ENCODE peak calls at places on chromosomes 16 and 17, in nine cellular contexts. One of them, this sample, is unnamed.

GRCh38 chr17:15348030-15348429 is 6.6 kb upstream of the TEKT3 start:
- DNase-seq in fibroblast of the conjunctiva: peak
- DNase-seq in GM20000: no peak
- DNase-seq in NCI-H1930: peak
- DNase-seq in stimulated activated CD4-positive, alpha-beta T cell treated with anti-CD3 and anti-CD28 coated beads, Interleukin-1b, Interleukin-23, amount 100 ng/mL, for 4 hours: no peak
- DNase-seq in NCI-H1417: peak
- DNase-seq in GM04503: no peak
- DNase-seq in WTC11: no peak
- DNase-seq in CD4-positive, alpha-beta T cell: no peak
- DNase-seq in this sample: no peak

GRCh38 chr16:85390511-85391174 is 222.5 kb upstream of the GSE1 start:
- DNase-seq in NCI-H1930: no peak
- DNase-seq in CD4-positive, alpha-beta T cell: no peak
- DNase-seq in NCI-H1417: peak
- DNase-seq in GM20000: no peak
- DNase-seq in WTC11: peak
- DNase-seq in GM04503: peak
- DNase-seq in fibroblast of the conjunctiva: peak
- DNase-seq in stimulated activated CD4-positive, alpha-beta T cell treated with anti-CD3 and anti-CD28 coated beads, Interleukin-1b, Interleukin-23, amount 100 ng/mL, for 4 hours: no peak
- DNase-seq in this sample: peak

GRCh38 chr16:85195271-85195647 is 83.0 kb upstream of the CIBAR2 start:
- DNase-seq in fibroblast of the conjunctiva: no peak
- DNase-seq in NCI-H1417: no peak
- DNase-seq in NCI-H1930: no peak
- DNase-seq in WTC11: no peak
- DNase-seq in CD4-positive, alpha-beta T cell: no peak
- DNase-seq in GM04503: no peak
- DNase-seq in GM20000: no peak
- DNase-seq in stimulated activated CD4-positive, alpha-beta T cell treated with anti-CD3 and anti-CD28 coated beads, Interleukin-1b, Interleukin-23, amount 100 ng/mL, for 4 hours: no peak
- DNase-seq in this sample: no peak

GRCh38 chr17:40063034-40063765 is 435 bp downstream of the THRA start:
- DNase-seq in NCI-H1930: no peak
- DNase-seq in stimulated activated CD4-positive, alpha-beta T cell treated with anti-CD3 and anti-CD28 coated beads, Interleukin-1b, Interleukin-23, amount 100 ng/mL, for 4 hours: no peak
- DNase-seq in fibroblast of the conjunctiva: no peak
- DNase-seq in WTC11: peak
- DNase-seq in GM20000: no peak
- DNase-seq in CD4-positive, alpha-beta T cell: no peak
- DNase-seq in NCI-H1417: peak
- DNase-seq in GM04503: no peak
- DNase-seq in this sample: peak

GRCh38 chr16:79618712-79619050 is 18.1 kb upstream of the MAF start:
- DNase-seq in WTC11: no peak
- DNase-seq in GM20000: no peak
- DNase-seq in GM04503: no peak
- DNase-seq in NCI-H1930: no peak
- DNase-seq in fibroblast of the conjunctiva: no peak
- DNase-seq in NCI-H1417: no peak
- DNase-seq in stimulated activated CD4-positive, alpha-beta T cell treated with anti-CD3 and anti-CD28 coated beads, Interleukin-1b, Interleukin-23, amount 100 ng/mL, for 4 hours: no peak
- DNase-seq in CD4-positive, alpha-beta T cell: no peak
- DNase-seq in this sample: no peak

GRCh38 chr17:31744541-31744951 is 114.5 kb downstream of the COPRS start:
- DNase-seq in CD4-positive, alpha-beta T cell: no peak
- DNase-seq in WTC11: no peak
- DNase-seq in NCI-H1930: no peak
- DNase-seq in NCI-H1417: no peak
- DNase-seq in GM04503: no peak
- DNase-seq in GM20000: no peak
- DNase-seq in fibroblast of the conjunctiva: no peak
- DNase-seq in stimulated activated CD4-positive, alpha-beta T cell treated with anti-CD3 and anti-CD28 coated beads, Interleukin-1b, Interleukin-23, amount 100 ng/mL, for 4 hours: no peak
- DNase-seq in this sample: no peak

GRCh38 chr16:85924675-85925074 is 25.7 kb downstream of the IRF8 start:
- DNase-seq in GM04503: no peak
- DNase-seq in fibroblast of the conjunctiva: no peak
- DNase-seq in NCI-H1417: no peak
- DNase-seq in NCI-H1930: no peak
- DNase-seq in stimulated activated CD4-positive, alpha-beta T cell treated with anti-CD3 and anti-CD28 coated beads, Interleukin-1b, Interleukin-23, amount 100 ng/mL, for 4 hours: peak
- DNase-seq in GM20000: no peak
- DNase-seq in WTC11: no peak
- DNase-seq in CD4-positive, alpha-beta T cell: no peak
- DNase-seq in this sample: no peak

GRCh38 chr16:72853575-72853974 is 194.4 kb downstream of the ZFHX3 start:
- DNase-seq in NCI-H1417: no peak
- DNase-seq in stimulated activated CD4-positive, alpha-beta T cell treated with anti-CD3 and anti-CD28 coated beads, Interleukin-1b, Interleukin-23, amount 100 ng/mL, for 4 hours: no peak
- DNase-seq in WTC11: no peak
- DNase-seq in GM04503: no peak
- DNase-seq in CD4-positive, alpha-beta T cell: no peak
- DNase-seq in fibroblast of the conjunctiva: no peak
- DNase-seq in GM20000: no peak
- DNase-seq in NCI-H1930: no peak
- DNase-seq in this sample: no peak

GRCh38 chr17:51184124-51184523 is 17.9 kb downstream of the NME2 start:
- DNase-seq in stimulated activated CD4-positive, alpha-beta T cell treated with anti-CD3 and anti-CD28 coated beads, Interleukin-1b, Interleukin-23, amount 100 ng/mL, for 4 hours: no peak
- DNase-seq in NCI-H1930: no peak
- DNase-seq in WTC11: no peak
- DNase-seq in NCI-H1417: no peak
- DNase-seq in GM20000: no peak
- DNase-seq in CD4-positive, alpha-beta T cell: no peak
- DNase-seq in fibroblast of the conjunctiva: no peak
- DNase-seq in GM04503: no peak
- DNase-seq in this sample: no peak

GRCh38 chr16:680967-681745 is 946 bp downstream of the STUB1 start:
- DNase-seq in fibroblast of the conjunctiva: peak
- DNase-seq in NCI-H1417: peak
- DNase-seq in NCI-H1930: no peak
- DNase-seq in CD4-positive, alpha-beta T cell: no peak
- DNase-seq in WTC11: no peak
- DNase-seq in GM20000: no peak
- DNase-seq in GM04503: no peak
- DNase-seq in stimulated activated CD4-positive, alpha-beta T cell treated with anti-CD3 and anti-CD28 coated beads, Interleukin-1b, Interleukin-23, amount 100 ng/mL, for 4 hours: no peak
- DNase-seq in this sample: no peak

GRCh38 chr17:63984651-63985386 is 12.1 kb upstream of the SCN4A start:
- DNase-seq in fibroblast of the conjunctiva: peak
- DNase-seq in GM20000: no peak
- DNase-seq in NCI-H1930: no peak
- DNase-seq in stimulated activated CD4-positive, alpha-beta T cell treated with anti-CD3 and anti-CD28 coated beads, Interleukin-1b, Interleukin-23, amount 100 ng/mL, for 4 hours: peak
- DNase-seq in CD4-positive, alpha-beta T cell: peak
- DNase-seq in WTC11: no peak
- DNase-seq in GM04503: peak
- DNase-seq in NCI-H1417: peak
- DNase-seq in this sample: no peak

GRCh38 chr17:81049372-81049911 is 14.5 kb downstream of the BAIAP2 start:
- DNase-seq in CD4-positive, alpha-beta T cell: no peak
- DNase-seq in WTC11: no peak
- DNase-seq in NCI-H1930: no peak
- DNase-seq in fibroblast of the conjunctiva: no peak
- DNase-seq in GM04503: no peak
- DNase-seq in GM20000: no peak
- DNase-seq in stimulated activated CD4-positive, alpha-beta T cell treated with anti-CD3 and anti-CD28 coated beads, Interleukin-1b, Interleukin-23, amount 100 ng/mL, for 4 hours: no peak
- DNase-seq in NCI-H1417: no peak
- DNase-seq in this sample: no peak

GRCh38 chr16:13480801-13481200 is 439.2 kb upstream of the ERCC4 start:
- DNase-seq in fibroblast of the conjunctiva: no peak
- DNase-seq in GM20000: no peak
- DNase-seq in GM04503: no peak
- DNase-seq in CD4-positive, alpha-beta T cell: no peak
- DNase-seq in stimulated activated CD4-positive, alpha-beta T cell treated with anti-CD3 and anti-CD28 coated beads, Interleukin-1b, Interleukin-23, amount 100 ng/mL, for 4 hours: no peak
- DNase-seq in NCI-H1417: no peak
- DNase-seq in WTC11: no peak
- DNase-seq in NCI-H1930: no peak
- DNase-seq in this sample: no peak

GRCh38 chr16:71383054-71383773 is 24.7 kb downstream of the CALB2 start:
- DNase-seq in GM20000: no peak
- DNase-seq in fibroblast of the conjunctiva: no peak
- DNase-seq in CD4-positive, alpha-beta T cell: no peak
- DNase-seq in NCI-H1930: no peak
- DNase-seq in GM04503: no peak
- DNase-seq in stimulated activated CD4-positive, alpha-beta T cell treated with anti-CD3 and anti-CD28 coated beads, Interleukin-1b, Interleukin-23, amount 100 ng/mL, for 4 hours: no peak
- DNase-seq in NCI-H1417: peak
- DNase-seq in WTC11: no peak
- DNase-seq in this sample: no peak

GRCh38 chr17:4502466-4503154 is 3.9 kb downstream of the SPNS2 start:
- DNase-seq in WTC11: no peak
- DNase-seq in CD4-positive, alpha-beta T cell: no peak
- DNase-seq in stimulated activated CD4-positive, alpha-beta T cell treated with anti-CD3 and anti-CD28 coated beads, Interleukin-1b, Interleukin-23, amount 100 ng/mL, for 4 hours: no peak
- DNase-seq in NCI-H1930: no peak
- DNase-seq in GM04503: no peak
- DNase-seq in GM20000: no peak
- DNase-seq in NCI-H1417: peak
- DNase-seq in fibroblast of the conjunctiva: no peak
- DNase-seq in this sample: no peak

GRCh38 chr16:90020838-90021382 is 1.7 kb upstream of the DBNDD1 start:
- DNase-seq in stimulated activated CD4-positive, alpha-beta T cell treated with anti-CD3 and anti-CD28 coated beads, Interleukin-1b, Interleukin-23, amount 100 ng/mL, for 4 hours: no peak
- DNase-seq in CD4-positive, alpha-beta T cell: no peak
- DNase-seq in GM20000: no peak
- DNase-seq in fibroblast of the conjunctiva: no peak
- DNase-seq in GM04503: no peak
- DNase-seq in NCI-H1930: no peak
- DNase-seq in WTC11: no peak
- DNase-seq in NCI-H1417: peak
- DNase-seq in this sample: no peak

GRCh38 chr16:16865374-16865773 is 486.4 kb downstream of the NPIPA7 start:
- DNase-seq in GM04503: no peak
- DNase-seq in NCI-H1930: no peak
- DNase-seq in GM20000: no peak
- DNase-seq in CD4-positive, alpha-beta T cell: no peak
- DNase-seq in fibroblast of the conjunctiva: no peak
- DNase-seq in NCI-H1417: no peak
- DNase-seq in WTC11: no peak
- DNase-seq in stimulated activated CD4-positive, alpha-beta T cell treated with anti-CD3 and anti-CD28 coated beads, Interleukin-1b, Interleukin-23, amount 100 ng/mL, for 4 hours: no peak
- DNase-seq in this sample: no peak

GRCh38 chr17:76672270-76672851 is 28.8 kb upstream of the ST6GALNAC1 start:
- DNase-seq in fibroblast of the conjunctiva: no peak
- DNase-seq in CD4-positive, alpha-beta T cell: no peak
- DNase-seq in stimulated activated CD4-positive, alpha-beta T cell treated with anti-CD3 and anti-CD28 coated beads, Interleukin-1b, Interleukin-23, amount 100 ng/mL, for 4 hours: no peak
- DNase-seq in NCI-H1417: peak
- DNase-seq in NCI-H1930: no peak
- DNase-seq in GM04503: no peak
- DNase-seq in GM20000: no peak
- DNase-seq in WTC11: no peak
- DNase-seq in this sample: no peak

GRCh38 chr17:17971431-17972125 is 622 bp downstream of the TOM1L2 start:
- DNase-seq in GM04503: no peak
- DNase-seq in NCI-H1930: no peak
- DNase-seq in CD4-positive, alpha-beta T cell: no peak
- DNase-seq in stimulated activated CD4-positive, alpha-beta T cell treated with anti-CD3 and anti-CD28 coated beads, Interleukin-1b, Interleukin-23, amount 100 ng/mL, for 4 hours: no peak
- DNase-seq in WTC11: no peak
- DNase-seq in GM20000: no peak
- DNase-seq in NCI-H1417: no peak
- DNase-seq in fibroblast of the conjunctiva: no peak
- DNase-seq in this sample: peak

GRCh38 chr16:65547799-65548446 is 426.1 kb upstream of the CDH11 start:
- DNase-seq in fibroblast of the conjunctiva: peak
- DNase-seq in CD4-positive, alpha-beta T cell: no peak
- DNase-seq in NCI-H1930: no peak
- DNase-seq in WTC11: no peak
- DNase-seq in stimulated activated CD4-positive, alpha-beta T cell treated with anti-CD3 and anti-CD28 coated beads, Interleukin-1b, Interleukin-23, amount 100 ng/mL, for 4 hours: no peak
- DNase-seq in GM04503: peak
- DNase-seq in NCI-H1417: no peak
- DNase-seq in GM20000: no peak
- DNase-seq in this sample: no peak

GRCh38 chr16:3654249-3654991 is at the start of gene DNASE1:
- DNase-seq in NCI-H1930: peak
- DNase-seq in CD4-positive, alpha-beta T cell: peak
- DNase-seq in fibroblast of the conjunctiva: peak
- DNase-seq in stimulated activated CD4-positive, alpha-beta T cell treated with anti-CD3 and anti-CD28 coated beads, Interleukin-1b, Interleukin-23, amount 100 ng/mL, for 4 hours: peak
- DNase-seq in NCI-H1417: peak
- DNase-seq in GM04503: no peak
- DNase-seq in GM20000: peak
- DNase-seq in WTC11: peak
- DNase-seq in this sample: peak

GRCh38 chr16:89696598-89697128 is 4.8 kb downstream of the SPATA2L start:
- DNase-seq in NCI-H1417: peak
- DNase-seq in WTC11: no peak
- DNase-seq in NCI-H1930: no peak
- DNase-seq in GM04503: no peak
- DNase-seq in stimulated activated CD4-positive, alpha-beta T cell treated with anti-CD3 and anti-CD28 coated beads, Interleukin-1b, Interleukin-23, amount 100 ng/mL, for 4 hours: no peak
- DNase-seq in fibroblast of the conjunctiva: no peak
- DNase-seq in CD4-positive, alpha-beta T cell: no peak
- DNase-seq in GM20000: peak
- DNase-seq in this sample: no peak

GRCh38 chr17:79242873-79243602 is 168.4 kb downstream of the ENGASE start:
- DNase-seq in WTC11: no peak
- DNase-seq in GM04503: no peak
- DNase-seq in fibroblast of the conjunctiva: no peak
- DNase-seq in NCI-H1417: peak
- DNase-seq in NCI-H1930: no peak
- DNase-seq in stimulated activated CD4-positive, alpha-beta T cell treated with anti-CD3 and anti-CD28 coated beads, Interleukin-1b, Interleukin-23, amount 100 ng/mL, for 4 hours: no peak
- DNase-seq in GM20000: no peak
- DNase-seq in CD4-positive, alpha-beta T cell: no peak
- DNase-seq in this sample: no peak

GRCh38 chr16:79795556-79795955 is 195.0 kb upstream of the MAF start:
- DNase-seq in stimulated activated CD4-positive, alpha-beta T cell treated with anti-CD3 and anti-CD28 coated beads, Interleukin-1b, Interleukin-23, amount 100 ng/mL, for 4 hours: no peak
- DNase-seq in CD4-positive, alpha-beta T cell: no peak
- DNase-seq in NCI-H1417: no peak
- DNase-seq in GM04503: no peak
- DNase-seq in NCI-H1930: no peak
- DNase-seq in WTC11: no peak
- DNase-seq in fibroblast of the conjunctiva: no peak
- DNase-seq in GM20000: no peak
- DNase-seq in this sample: no peak

GRCh38 chr17:81931557-81932332 is 4.2 kb upstream of the MAFG start:
- DNase-seq in NCI-H1930: no peak
- DNase-seq in GM20000: no peak
- DNase-seq in fibroblast of the conjunctiva: no peak
- DNase-seq in GM04503: no peak
- DNase-seq in stimulated activated CD4-positive, alpha-beta T cell treated with anti-CD3 and anti-CD28 coated beads, Interleukin-1b, Interleukin-23, amount 100 ng/mL, for 4 hours: no peak
- DNase-seq in NCI-H1417: no peak
- DNase-seq in WTC11: no peak
- DNase-seq in CD4-positive, alpha-beta T cell: no peak
- DNase-seq in this sample: no peak

This sample was measured in suprapubic skin.